ENCODE peak calls at places on chromosome 5, in seven cellular contexts. J, H, T, Z, X, A and W are unnamed samples.

GRCh38 chr5:73093943-73094342 is 26.4 kb upstream of the TMEM171 start:
- DNase-seq in J (no peak), H (no peak), T (no peak), Z (no peak), X (no peak), A (peak; percentile 52), W (no peak)

GRCh38 chr5:14177651-14178050 is 34.5 kb downstream of the TRIO start:
- DNase-seq in J (no peak), H (no peak), T (no peak), Z (no peak), X (no peak), A (no peak), W (no peak)

GRCh38 chr5:179124853-179125788 is 64.9 kb downstream of the ZNF354C start:
- DNase-seq in J (no peak), H (no peak), T (no peak), Z (no peak), X (no peak), A (no peak), W (no peak)

GRCh38 chr5:61004448-61004847 is 59.4 kb downstream of the NDUFAF2 start:
- DNase-seq in J (no peak), H (no peak), T (no peak), Z (no peak), X (no peak), A (no peak), W (no peak)

GRCh38 chr5:50646591-50646990 is 19.8 kb upstream of the PARP8 start:
- DNase-seq in J (no peak), H (no peak), T (no peak), Z (no peak), X (no peak), A (no peak), W (no peak)

GRCh38 chr5:133245191-133246052 is 193.6 kb downstream of the HSPA4 start:
- DNase-seq in J (no peak), H (no peak), T (no peak), Z (no peak), X (no peak), A (peak; percentile 70), W (no peak)

GRCh38 chr5:151319334-151319733 is 15.8 kb upstream of the SLC36A3 start:
- DNase-seq in J (no peak), H (no peak), T (no peak), Z (no peak), X (no peak), A (no peak), W (no peak)

GRCh38 chr5:6900828-6901227 is 187.6 kb downstream of the TENT4A start:
- DNase-seq in J (no peak), H (no peak), T (no peak), Z (no peak), X (no peak), A (peak; percentile 4), W (no peak)

GRCh38 chr5:156367602-156368001 is 40.6 kb downstream of the SGCD start:
- DNase-seq in J (no peak), H (no peak), T (no peak), Z (no peak), X (no peak), A (no peak), W (no peak)

GRCh38 chr5:1229822-1230221 is 4.6 kb downstream of the SLC6A18 start:
- DNase-seq in J (no peak), H (no peak), T (no peak), Z (no peak), X (no peak), A (no peak), W (no peak)

GRCh38 chr5:107272509-107272908 is 398.2 kb downstream of the EFNA5 start:
- DNase-seq in J (no peak), H (no peak), T (no peak), Z (no peak), X (no peak), A (no peak), W (no peak)

GRCh38 chr5:132369012-132369470 is 469 bp upstream of the SLC22A5 start:
- DNase-seq in J (no peak), H (no peak), T (no peak), Z (no peak), X (no peak), A (no peak), W (no peak)

GRCh38 chr5:39157679-39158078 is 61.7 kb downstream of the FYB1 start:
- DNase-seq in J (no peak), H (no peak), T (no peak), Z (no peak), X (no peak), A (no peak), W (no peak)

GRCh38 chr5:172870807-172871431 is 36.9 kb downstream of the ERGIC1 start:
- DNase-seq in J (no peak), H (no peak), T (no peak), Z (no peak), X (no peak), A (no peak), W (no peak)

GRCh38 chr5:31416547-31416946 is 115.3 kb downstream of the DROSHA start:
- DNase-seq in J (no peak), H (no peak), T (no peak), Z (no peak), X (no peak), A (no peak), W (no peak)

GRCh38 chr5:173954671-173955605 is 34.0 kb upstream of the C5orf47 start:
- DNase-seq in J (no peak), H (no peak), T (no peak), Z (no peak), X (no peak), A (no peak), W (no peak)

GRCh38 chr5:115472601-115473000 is 72.0 kb downstream of the FEM1C start:
- DNase-seq in J (no peak), H (no peak), T (no peak), Z (no peak), X (no peak), A (no peak), W (no peak)

GRCh38 chr5:78912796-78913195 is 72.3 kb downstream of the ARSB start:
- DNase-seq in J (no peak), H (no peak), T (no peak), Z (no peak), X (no peak), A (no peak), W (no peak)

GRCh38 chr5:15483348-15484090 is 16.5 kb upstream of the FBXL7 start:
- DNase-seq in J (no peak), H (no peak), T (no peak), Z (no peak), X (no peak), A (no peak), W (no peak)

GRCh38 chr5:112525217-112525616 is 106.1 kb upstream of the EPB41L4A start:
- DNase-seq in J (no peak), H (no peak), T (no peak), Z (no peak), X (no peak), A (no peak), W (no peak)

GRCh38 chr5:62494772-62495171 is 82.2 kb downstream of the IPO11 start:
- DNase-seq in J (no peak), H (no peak), T (no peak), Z (no peak), X (no peak), A (no peak), W (no peak)

GRCh38 chr5:21094619-21095018 is 1106.6 kb upstream of the CDH18 start:
- DNase-seq in J (no peak), H (no peak), T (no peak), Z (no peak), X (no peak), A (no peak), W (no peak)

GRCh38 chr5:132850066-132850465 is 16.2 kb downstream of the GDF9 start:
- DNase-seq in J (no peak), H (no peak), T (no peak), Z (no peak), X (no peak), A (no peak), W (no peak)